ENCODE peak calls at places on chromosomes 6 and 20, in four cellular contexts. N, M, O and R are unnamed samples.

GRCh38 chr6:11275598-11275997 is 43.1 kb upstream of the NEDD9 start:
- DNase-seq in M (no peak), N (no peak), O (no peak), R (no peak)

GRCh38 chr6:32692019-32692418 is 25.6 kb upstream of the HLA-DQB1 start:
- DNase-seq in M (no peak), N (no peak), O (peak), R (peak)

GRCh38 chr6:31098449-31098938 is 13.9 kb downstream of the C6orf15 start:
- DNase-seq in N (no peak), O (no peak), M (no peak), R (no peak)

GRCh38 chr20:63522091-63522868 is 1.7 kb downstream of the PPDPF start:
- DNase-seq in N (no peak), O (no peak), M (no peak), R (no peak)

GRCh38 chr20:34074101-34074760 is 37.8 kb downstream of the EIF2S2 start:
- DNase-seq in O (no peak), N (no peak), M (no peak), R (no peak)

GRCh38 chr6:105560611-105561066 is 157.8 kb upstream of the PREP start:
- DNase-seq in M (no peak), O (no peak), N (no peak), R (no peak)

GRCh38 chr6:109455161-109455501 is 441 bp downstream of the MICAL1 start:
- DNase-seq in M (no peak), O (no peak), N (peak), R (no peak)

GRCh38 chr6:8000080-8001035 is 63.8 kb downstream of the BLOC1S5 start:
- DNase-seq in O (no peak), M (no peak), N (no peak), R (no peak)

GRCh38 chr6:152054441-152054840 is 247.0 kb downstream of the ESR1 start:
- DNase-seq in O (no peak), M (no peak), N (no peak), R (no peak)